ENCODE peak calls at places on chromosomes 13 and 19, in four cellular contexts. K is ovary, T is tibial nerve, Z is body of pancreas. V is an unnamed sample.

GRCh38 chr13:71124230-71124629 is 742.8 kb downstream of the DACH1 start:
- DNase-seq in K (no peak), T (no peak), Z (no peak), V (no peak)

GRCh38 chr19:12833747-12834417 is 497 bp downstream of the RTBDN start:
- DNase-seq in Z (peak; percentile 21), K (no peak), T (no peak), V (no peak)

GRCh38 chr19:44684892-44685847 is 13.8 kb upstream of the CEACAM16 start:
- DNase-seq in Z (peak; percentile 46), K (no peak), T (no peak), V (no peak)

GRCh38 chr13:103006706-103007426 is 59.4 kb downstream of the SLC10A2 start:
- DNase-seq in K (no peak), Z (no peak), T (no peak), V (no peak)

GRCh38 chr19:3366761-3367571 is 583 bp downstream of the NFIC start:
- DNase-seq in K (peak; percentile 82), T (no peak), Z (peak; percentile 76), V (peak; percentile 64)

GRCh38 chr19:10430505-10431253 is 10.3 kb downstream of the PDE4A start:
- DNase-seq in T (no peak), Z (peak; percentile 63), K (no peak), V (peak; percentile 51)

GRCh38 chr13:100827489-100828000 is 152.9 kb upstream of the TMTC4 start:
- DNase-seq in Z (no peak), T (no peak), K (no peak), V (no peak)

GRCh38 chr13:48369988-48370387 is 42.9 kb downstream of the LPAR6 start:
- DNase-seq in T (no peak), Z (no peak), K (no peak), V (no peak)

GRCh38 chr13:19772306-19772705 is 10.4 kb downstream of the PSPC1 start:
- DNase-seq in K (no peak), T (no peak), Z (no peak), V (no peak)

GRCh38 chr19:4083677-4084546 is 17.2 kb upstream of the ZBTB7A start:
- DNase-seq in T (no peak), K (peak; percentile 69), Z (peak; percentile 14), V (no peak)

GRCh38 chr19:45553464-45553863 is 31.1 kb downstream of the OPA3 start:
- DNase-seq in K (no peak), Z (peak; percentile 59), T (no peak), V (no peak)

GRCh38 chr13:29454931-29455481 is 140.5 kb downstream of the SLC7A1 start:
- DNase-seq in T (no peak), K (no peak), Z (no peak), V (no peak)

GRCh38 chr13:95155504-95155903 is 145.7 kb downstream of the ABCC4 start:
- DNase-seq in K (no peak), Z (no peak), T (no peak), V (no peak)

GRCh38 chr13:43573361-43573740 is 213.4 kb downstream of the ENOX1 start:
- DNase-seq in T (no peak), K (no peak), Z (no peak), V (no peak)

GRCh38 chr19:15508035-15508710 is at the start of gene CYP4F22:
- DNase-seq in T (no peak), Z (no peak), K (no peak), V (no peak)

GRCh38 chr13:52851153-52851962 is 2.9 kb upstream of the PCDH8 start:
- DNase-seq in Z (peak; percentile 12), K (peak; percentile 45), T (no peak), V (no peak)

GRCh38 chr19:48635263-48635965 is 1.8 kb downstream of the DBP start:
- DNase-seq in T (peak; percentile 70), K (peak; percentile 85), Z (peak; percentile 66), V (peak; percentile 80)

GRCh38 chr13:93460005-93460404 is 233.4 kb downstream of the GPC6 start:
- DNase-seq in T (no peak), Z (no peak), K (no peak), V (no peak)

GRCh38 chr13:80132741-80133601 is 208.0 kb downstream of the SPRY2 start:
- DNase-seq in Z (peak; percentile 82), K (peak; percentile 57), T (peak; percentile 13), V (peak; percentile 47)

GRCh38 chr19:1468274-1469199 is 10.5 kb downstream of the C19orf25 start:
- DNase-seq in K (peak; percentile 43), Z (no peak), T (no peak), V (no peak)

GRCh38 chr19:2575734-2576481 is 100.0 kb downstream of the GADD45B start:
- DNase-seq in Z (peak; percentile 56), T (peak; percentile 85), K (peak; percentile 91), V (peak; percentile 80)

GRCh38 chr13:109180905-109181425 is 551.6 kb downstream of the MYO16 start:
- DNase-seq in K (no peak), T (no peak), Z (no peak), V (no peak)

GRCh38 chr13:24267283-24267682 is 42.1 kb upstream of the C1QTNF9 start:
- DNase-seq in T (no peak), K (no peak), Z (no peak), V (peak; percentile 33)

GRCh38 chr13:46484561-46484960 is 68.4 kb upstream of the LRCH1 start:
- DNase-seq in Z (no peak), K (no peak), T (no peak), V (no peak)

GRCh38 chr19:17526922-17527321 is 15.5 kb downstream of the PGLS start:
- DNase-seq in Z (no peak), K (no peak), T (no peak), V (no peak)

GRCh38 chr13:52599853-52600603 is 42.2 kb upstream of the HNRNPA1L2 start:
- DNase-seq in Z (peak; percentile 13), K (peak; percentile 70), T (no peak), V (peak; percentile 36)

GRCh38 chr19:5063873-5064645 is 95.1 kb downstream of the KDM4B start:
- DNase-seq in Z (no peak), K (no peak), T (no peak), V (no peak)

DNA sequence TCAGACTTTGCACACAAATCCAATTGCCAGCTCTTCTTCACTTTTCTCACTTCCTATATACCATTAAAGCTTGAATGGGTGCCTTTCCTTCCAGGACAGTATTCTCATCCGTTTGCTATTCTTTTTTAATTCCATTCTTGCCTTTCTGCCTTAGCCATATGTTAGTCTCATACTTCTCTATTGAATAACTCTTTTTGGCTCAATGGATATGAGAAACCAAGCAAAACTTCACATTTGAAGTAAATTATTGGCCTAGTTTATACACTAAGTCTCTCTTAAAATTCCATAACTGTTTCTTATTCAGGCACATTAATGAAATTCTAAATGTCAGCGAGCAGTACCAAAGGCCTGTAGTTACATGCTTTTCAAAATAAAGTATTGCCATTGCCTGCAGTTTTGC is 129.6 kb upstream of the FRY start:
- DNase-seq in T (no peak), K (no peak), Z (no peak), V (no peak)
- H3K4me1 ChIP-seq in T (no peaks in the 10 kb centered on the region), K (peaks cover 8% of the 10 kb centered on the region), Z (no peaks in the 10 kb centered on the region), V (no peaks in the 10 kb centered on the region)

DNA sequence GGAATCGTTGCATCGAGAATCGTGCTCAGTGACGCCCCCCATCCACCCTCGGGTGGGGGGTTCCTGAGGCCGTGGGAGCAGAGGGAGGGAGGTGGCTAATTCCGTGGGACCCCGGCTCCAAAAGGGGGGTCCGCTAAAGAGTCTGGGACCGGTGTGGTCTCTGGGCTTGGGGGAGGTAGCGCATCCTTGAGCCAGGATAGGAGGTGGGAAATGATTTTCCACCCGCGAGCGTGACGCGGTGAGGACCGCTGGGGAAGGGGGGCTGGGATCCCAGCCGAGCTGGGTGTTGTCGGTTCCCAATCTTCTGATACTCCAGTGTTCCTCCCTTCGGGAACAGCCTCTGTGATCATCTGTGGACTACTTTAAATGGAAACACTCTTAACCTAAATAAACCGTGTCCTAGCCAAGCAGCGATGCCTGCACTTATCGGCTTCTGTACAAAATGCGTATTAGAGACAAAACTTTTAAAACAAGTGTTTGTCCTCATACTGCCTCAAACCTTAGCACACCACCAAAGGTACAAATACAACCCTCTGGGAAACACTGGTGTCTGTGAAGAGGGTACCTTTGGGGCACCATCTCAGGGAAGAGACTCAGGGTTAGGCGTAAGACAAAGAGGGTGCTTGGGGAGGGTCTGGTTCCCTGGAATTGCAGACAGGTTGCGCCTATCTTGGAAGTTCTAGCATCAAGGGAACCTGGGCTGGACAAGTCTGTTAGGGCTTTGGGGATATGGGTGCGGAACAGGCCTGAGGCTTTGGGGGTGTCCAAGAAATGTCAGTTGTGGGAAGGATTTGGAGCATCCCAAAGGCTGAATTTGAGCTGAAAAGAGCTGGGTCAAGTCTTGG is 16.0 kb downstream of the KCNC3 start:
- DNase-seq in Z (no peak), T (no peak), K (no peak), V (no peak)
- TF ChIP-seq POLR2A in Z (no peak), T (no peak), K (no peak), V (no peak)

DNA sequence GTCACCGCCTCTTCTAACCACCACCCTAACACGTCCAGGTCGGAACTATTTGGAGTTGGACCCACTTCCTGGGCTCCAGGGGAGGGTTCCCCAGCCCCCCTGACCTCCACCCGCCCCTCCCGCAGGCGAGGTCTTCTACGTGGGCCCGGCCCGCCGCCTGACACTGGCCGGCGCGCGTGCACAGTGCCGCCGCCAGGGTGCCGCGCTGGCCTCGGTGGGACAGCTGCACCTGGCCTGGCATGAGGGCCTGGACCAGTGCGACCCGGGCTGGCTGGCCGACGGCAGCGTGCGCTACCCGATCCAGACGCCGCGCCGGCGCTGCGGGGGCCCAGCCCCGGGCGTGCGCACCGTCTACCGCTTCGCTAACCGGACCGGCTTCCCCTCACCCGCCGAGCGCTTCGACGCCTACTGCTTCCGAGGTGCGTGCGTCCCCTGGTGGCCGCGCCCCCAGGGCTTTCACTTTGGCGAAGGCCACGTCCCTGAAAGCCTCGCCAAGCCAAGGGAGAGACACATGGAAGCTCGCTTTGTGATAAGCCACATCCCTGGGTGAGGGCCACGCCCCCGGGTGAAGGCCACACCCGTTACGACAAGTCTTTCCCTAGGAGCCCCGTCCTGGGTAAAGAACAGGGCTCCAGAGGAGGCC is 13.2 kb downstream of the NCAN start:
- DNase-seq in K (peak; percentile 69), Z (peak; percentile 78), T (no peak), V (peak; percentile 40)
- H3K4me1 ChIP-seq in K (peaks cover 2% of the 10 kb centered on the region), Z (peaks cover 15% of the 10 kb centered on the region), T (peaks cover 3% of the 10 kb centered on the region), V (no peaks in the 10 kb centered on the region)

GRCh38 chr19:40601061-40601973 is at the start of gene LTBP4:
- DNase-seq in Z (peak; percentile 28), K (peak; percentile 90), T (no peak), V (peak; percentile 81)
- TF ChIP-seq POLR2A in Z (no peak), K (peak; percentile 41), T (peak; percentile 60), V (no peak)

DNA sequence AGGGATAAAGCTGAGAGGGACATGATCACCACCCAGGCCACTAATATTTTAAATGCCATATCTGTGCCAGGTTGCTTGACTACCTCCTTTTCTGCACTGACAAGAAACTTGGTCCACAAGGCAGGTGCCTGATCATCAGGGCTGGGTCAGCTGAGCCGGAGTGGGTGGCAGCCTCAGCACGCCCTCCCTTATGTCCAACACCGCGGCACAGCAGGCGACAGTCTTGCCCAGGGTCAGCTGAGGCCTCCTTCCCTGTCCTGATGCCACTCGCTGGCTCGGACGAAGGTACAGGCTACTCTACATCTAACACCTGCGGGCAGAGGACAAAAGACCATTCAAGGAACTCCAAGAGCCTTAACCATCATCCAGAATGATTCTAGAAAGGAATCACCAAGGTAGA is 16.9 kb downstream of the ZC3H4 start:
- DNase-seq in K (no peak), Z (peak; percentile 52), T (no peak), V (no peak)
- H3K4me1 ChIP-seq in K (peaks cover 15% of the 10 kb centered on the region), Z (peaks cover 73% of the 10 kb centered on the region), T (peaks cover 57% of the 10 kb centered on the region), V (no peaks in the 10 kb centered on the region)

DNA sequence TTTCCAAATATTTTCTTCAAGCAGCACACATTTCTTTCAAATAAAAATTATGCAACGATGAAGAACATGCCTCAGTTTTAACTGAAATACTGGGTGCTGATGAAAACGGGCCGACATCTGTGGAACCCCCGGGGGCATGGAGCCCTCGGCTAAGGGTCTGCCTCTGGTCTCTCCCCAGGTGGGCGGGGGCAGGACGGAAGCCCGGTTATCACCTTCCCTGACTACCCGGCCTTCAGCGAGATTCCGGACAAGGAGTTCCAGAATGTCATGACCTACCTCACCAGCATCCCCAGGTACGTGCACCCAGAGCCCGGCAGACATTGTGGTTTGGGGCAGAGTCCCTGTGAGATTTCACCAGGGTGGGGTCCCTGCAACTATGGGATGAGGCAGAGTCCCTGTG is 55.5 kb downstream of the MCF2L start:
- DNase-seq in K (no peak), Z (no peak), T (no peak), V (no peak)
- TF ChIP-seq POLR2A in K (no peak), Z (no peak), T (no peak), V (no peak)